ENCODE peak calls at places on chromosomes 1 and 21, in nine cellular contexts. B is stimulated activated CD8-positive, alpha-beta memory T cell treated with anti-CD3 and anti-CD28 coated beads, Interleukin-15, amount 100 ng/mL, for 1 hour; W is hippocampal formation; C is neural progenitor cell; I is stimulated activated naive B cell treated with anti-CD40 and anti-IgM and Interleukin-4, amounts not matched to agents 10 μg/mL and 1 μg/mL and 100 μg/mL, for 72 hours; J is left ventricle myocardium superior; U is HL-60; L is uterus; Y is stimulated activated CD4-positive, alpha-beta T cell treated with anti-CD3 and anti-CD28 coated beads, Interleukin-12 subunit alpha, Interleukin-12 subunit beta, amount 100 ng/mL, for 4 hours. N is an unnamed sample.

GRCh38 chr1:159177273-159177907 is 6.0 kb downstream of the CADM3 start:
- DNase-seq in Y (no peak), C (peak; percentile 93), L (no peak), J (no peak), B (no peak), I (no peak), W (no peak), U (peak; percentile 53), N (no peak)

GRCh38 chr1:14787604-14788003 is 189.1 kb downstream of the KAZN start:
- DNase-seq in U (no peak), Y (no peak), C (no peak), W (no peak), I (no peak), J (no peak), L (no peak), B (no peak), N (no peak)

GRCh38 chr21:45260191-45260795 is 27.4 kb downstream of the POFUT2 start:
- DNase-seq in I (no peak), W (no peak), J (no peak), Y (no peak), U (no peak), L (no peak), B (no peak), C (no peak), N (no peak)

GRCh38 chr1:116345011-116345410 is 28.0 kb upstream of the ATP1A1 start:
- DNase-seq in B (no peak), I (no peak), U (no peak), W (no peak), J (no peak), L (no peak), Y (no peak), C (no peak), N (no peak)

GRCh38 chr1:37752583-37753471 is 12.1 kb downstream of the EPHA10 start:
- DNase-seq in B (no peak), I (peak; percentile 35), W (no peak), Y (no peak), J (peak; percentile 43), L (no peak), U (no peak), C (peak; percentile 80), N (peak; percentile 50)

GRCh38 chr1:29576510-29576909 is 340.2 kb downstream of the PTPRU start:
- DNase-seq in L (no peak), J (no peak), I (no peak), U (no peak), Y (no peak), B (no peak), C (no peak), W (no peak), N (no peak)

GRCh38 chr21:46509760-46510159 is 51.1 kb downstream of the DIP2A start:
- DNase-seq in B (no peak), U (no peak), Y (no peak), L (no peak), J (no peak), W (no peak), I (no peak), C (no peak), N (no peak)

GRCh38 chr21:34609244-34609950 is 5.5 kb downstream of the RCAN1 start:
- DNase-seq in B (no peak), J (no peak), I (no peak), W (no peak), C (no peak), L (no peak), U (no peak), Y (no peak), N (no peak)

GRCh38 chr21:28773036-28773435 is 219.6 kb downstream of the LTN1 start:
- DNase-seq in U (no peak), I (no peak), Y (no peak), W (no peak), L (no peak), B (no peak), J (no peak), C (no peak), N (no peak)

GRCh38 chr1:33454646-33455282 is 17.7 kb upstream of the ZSCAN20 start:
- DNase-seq in U (no peak), J (no peak), Y (no peak), L (no peak), C (no peak), I (no peak), W (no peak), B (no peak), N (no peak)

GRCh38 chr1:31214316-31215082 is 25.2 kb downstream of the NKAIN1 start:
- DNase-seq in W (no peak), L (no peak), C (peak; percentile 74), J (no peak), Y (no peak), B (no peak), I (no peak), U (no peak), N (no peak)

GRCh38 chr1:85544689-85545203 is 35.8 kb upstream of the CCN1 start:
- DNase-seq in J (no peak), C (no peak), B (no peak), I (no peak), W (no peak), Y (no peak), L (no peak), U (no peak), N (no peak)

GRCh38 chr21:42016364-42016985 is 6.3 kb upstream of the ZBTB21 start:
- DNase-seq in W (no peak), L (no peak), B (no peak), I (no peak), Y (no peak), U (no peak), J (no peak), C (no peak), N (no peak)

GRCh38 chr1:185260611-185261010 is 56.4 kb downstream of the IVNS1ABP start:
- DNase-seq in I (no peak), B (no peak), L (no peak), Y (no peak), C (no peak), W (no peak), U (no peak), J (no peak), N (no peak)

GRCh38 chr1:3702990-3703728 is 49.1 kb upstream of the CCDC27 start:
- DNase-seq in L (no peak), W (no peak), B (no peak), Y (no peak), U (no peak), C (peak; percentile 62), I (no peak), J (no peak), N (no peak)

GRCh38 chr1:46205141-46205540 is 2.0 kb downstream of the LURAP1 start:
- DNase-seq in L (no peak), Y (no peak), B (no peak), C (no peak), I (no peak), U (no peak), W (no peak), J (no peak), N (no peak)

GRCh38 chr1:115215703-115216521 is 122.1 kb downstream of the NGF start:
- DNase-seq in C (no peak), W (no peak), L (no peak), U (no peak), Y (no peak), J (no peak), B (no peak), I (no peak), N (no peak)

GRCh38 chr1:3767328-3767925 is 5.1 kb upstream of the SMIM1 start:
- DNase-seq in U (no peak), J (no peak), W (no peak), I (no peak), B (no peak), Y (no peak), L (no peak), C (no peak), N (no peak)

GRCh38 chr21:45403825-45404725 is 890 bp upstream of the COL18A1 start:
- DNase-seq in J (peak; percentile 77), C (peak; percentile 52), W (no peak), U (no peak), B (no peak), L (peak; percentile 82), Y (no peak), I (no peak), N (no peak)

GRCh38 chr1:165494949-165495810 is 48.6 kb upstream of the LRRC52 start:
- DNase-seq in C (no peak), U (no peak), L (no peak), J (no peak), B (no peak), I (no peak), Y (no peak), W (no peak), N (no peak)

GRCh38 chr1:35505911-35506798 is 51.0 kb downstream of the KIAA0319L start:
- DNase-seq in U (no peak), J (no peak), L (peak; percentile 29), W (no peak), I (peak; percentile 18), B (no peak), C (no peak), Y (no peak), N (peak; percentile 67)

GRCh38 chr1:53622531-53622930 is 116.4 kb downstream of the GLIS1 start:
- DNase-seq in Y (no peak), L (peak; percentile 3), I (no peak), C (no peak), W (no peak), B (no peak), U (no peak), J (no peak), N (no peak)

GRCh38 chr1:220999872-221000863 is 120.9 kb downstream of the HLX start:
- DNase-seq in U (peak; percentile 85), L (no peak), Y (no peak), J (no peak), I (no peak), W (no peak), C (no peak), B (no peak), N (no peak)

GRCh38 chr1:20234761-20235540 is 48.6 kb upstream of the PLA2G2C start:
- DNase-seq in I (no peak), J (no peak), Y (no peak), B (no peak), U (no peak), C (no peak), L (no peak), W (no peak), N (no peak)

GRCh38 chr21:41458121-41458520 is 32.1 kb downstream of the MX1 start:
- DNase-seq in B (no peak), U (no peak), C (no peak), Y (no peak), J (no peak), I (no peak), W (no peak), L (no peak), N (no peak)

GRCh38 chr1:110186558-110186957 is 23.6 kb upstream of the KCNC4 start:
- DNase-seq in C (no peak), W (no peak), L (no peak), B (no peak), U (no peak), I (no peak), J (no peak), Y (no peak), N (no peak)

GRCh38 chr1:197441990-197442389 is 173.9 kb downstream of the CRB1 start:
- DNase-seq in J (peak; percentile 70), B (no peak), L (no peak), U (no peak), C (peak; percentile 30), I (no peak), W (no peak), Y (no peak), N (no peak)

GRCh38 chr1:10728595-10729410 is 67.6 kb downstream of the CASZ1 start:
- DNase-seq in U (no peak), B (no peak), J (no peak), L (no peak), I (no peak), C (peak; percentile 93), Y (no peak), W (no peak), N (no peak)

GRCh38 chr1:2539312-2539907 is 9.3 kb upstream of the HES5 start:
- DNase-seq in J (no peak), W (no peak), I (no peak), L (no peak), C (peak; percentile 55), B (no peak), U (peak; percentile 52), Y (no peak), N (no peak)

GRCh38 chr1:186409091-186409490 is 33.5 kb downstream of the ODR4 start:
- DNase-seq in W (no peak), Y (no peak), U (no peak), B (no peak), I (no peak), L (no peak), C (no peak), J (no peak), N (no peak)

GRCh38 chr1:170225735-170226524 is 80.2 kb downstream of the NTMT2 start:
- DNase-seq in B (no peak), L (no peak), C (no peak), J (no peak), U (no peak), I (no peak), Y (no peak), W (no peak), N (no peak)